ENCODE peak calls at places on chromosomes 13 and 19, in seven cellular contexts. Z is A549, S is ovary, D is tibial nerve, H is stomach, W is H1, X is suprapubic skin. I is an unnamed sample.
A peak's percentile ranks its signal among the peaks of the same experiment; 100 is the strongest.

GRCh38 chr19:3387645-3388589 is 21.5 kb downstream of the NFIC start:
- DNase-seq in H (peak; percentile 93), X (peak; percentile 89), W (no peak), D (peak; percentile 68), Z (peak; percentile 68), S (peak; percentile 86), I (peak; percentile 91)

GRCh38 chr19:2235396-2236284 is 489 bp downstream of the PLEKHJ1 start:
- DNase-seq in S (peak; percentile 57), D (no peak), W (no peak), H (peak; percentile 79), X (no peak), Z (no peak), I (no peak)

GRCh38 chr13:40572961-40573360 is 93.5 kb downstream of the FOXO1 start:
- DNase-seq in W (no peak), H (no peak), S (no peak), Z (no peak), D (no peak), X (no peak), I (no peak)

GRCh38 chr19:32357720-32358119 is 12.3 kb downstream of the ZNF507 start:
- DNase-seq in W (no peak), X (no peak), D (no peak), Z (peak; percentile 46), S (no peak), H (no peak), I (no peak)

GRCh38 chr19:54317108-54317964 is 4.4 kb upstream of the LILRA5 start:
- DNase-seq in X (no peak), W (no peak), H (no peak), Z (no peak), S (no peak), D (no peak), I (no peak)

GRCh38 chr13:36275190-36276002 is 22.2 kb downstream of the CCDC169 start:
- DNase-seq in X (no peak), H (no peak), S (no peak), D (no peak), W (no peak), Z (peak; percentile 46), I (no peak)

GRCh38 chr13:27926644-27927434 is 7.0 kb downstream of the PDX1 start:
- DNase-seq in D (no peak), Z (no peak), H (no peak), X (no peak), S (no peak), W (no peak), I (peak; percentile 40)

GRCh38 chr13:27405521-27406134 is 18.8 kb upstream of the GTF3A start:
- DNase-seq in S (no peak), D (no peak), H (no peak), X (no peak), Z (no peak), W (no peak), I (no peak)

GRCh38 chr13:113813070-113813748 is 50.7 kb downstream of the GAS6 start:
- DNase-seq in X (no peak), Z (no peak), H (no peak), D (no peak), W (no peak), S (no peak), I (peak; percentile 56)

GRCh38 chr13:114258589-114258988 is 22.8 kb upstream of the UPF3A start:
- DNase-seq in X (no peak), S (no peak), W (no peak), H (peak; percentile 42), D (no peak), Z (no peak), I (no peak)

GRCh38 chr13:34294483-34295129 is 476.7 kb downstream of the RFC3 start:
- DNase-seq in W (no peak), Z (peak; percentile 9), S (peak; percentile 13), D (no peak), X (no peak), H (no peak), I (no peak)

GRCh38 chr19:46608178-46608577 is 7.0 kb downstream of the CALM3 start:
- DNase-seq in H (no peak), Z (no peak), S (peak; percentile 22), W (no peak), X (no peak), D (peak; percentile 3), I (no peak)

GRCh38 chr13:80010846-80011245 is 330.1 kb downstream of the SPRY2 start:
- DNase-seq in H (no peak), Z (no peak), W (no peak), D (no peak), X (no peak), S (no peak), I (no peak)

GRCh38 chr13:27861165-27861564 is 58.6 kb upstream of the PDX1 start:
- DNase-seq in Z (no peak), D (no peak), W (no peak), X (no peak), S (no peak), H (no peak), I (no peak)

GRCh38 chr13:64332048-64332447 is 2898.1 kb downstream of the PCDH9 start:
- DNase-seq in X (no peak), Z (no peak), S (no peak), H (no peak), W (no peak), D (no peak), I (no peak)

GRCh38 chr19:58543826-58544590 is at the start of gene TRIM28:
- DNase-seq in H (peak; percentile 99), Z (peak; percentile 100), D (peak; percentile 95), S (peak; percentile 100), W (peak; percentile 91), X (peak; percentile 99), I (peak; percentile 100)

GRCh38 chr19:19113040-19113541 is 25.2 kb downstream of the TMEM161A start:
- DNase-seq in H (no peak), Z (peak; percentile 16), X (no peak), W (no peak), D (no peak), S (no peak), I (no peak)

GRCh38 chr13:30734434-30734833 is 909 bp upstream of the ALOX5AP start:
- DNase-seq in X (no peak), Z (no peak), W (peak; percentile 2), H (no peak), S (no peak), D (no peak), I (no peak)

GRCh38 chr19:30326076-30326710 is 46.0 kb upstream of the ZNF536 start:
- DNase-seq in H (no peak), S (no peak), Z (no peak), D (no peak), X (peak; percentile 34), W (no peak), I (no peak)

DNA sequence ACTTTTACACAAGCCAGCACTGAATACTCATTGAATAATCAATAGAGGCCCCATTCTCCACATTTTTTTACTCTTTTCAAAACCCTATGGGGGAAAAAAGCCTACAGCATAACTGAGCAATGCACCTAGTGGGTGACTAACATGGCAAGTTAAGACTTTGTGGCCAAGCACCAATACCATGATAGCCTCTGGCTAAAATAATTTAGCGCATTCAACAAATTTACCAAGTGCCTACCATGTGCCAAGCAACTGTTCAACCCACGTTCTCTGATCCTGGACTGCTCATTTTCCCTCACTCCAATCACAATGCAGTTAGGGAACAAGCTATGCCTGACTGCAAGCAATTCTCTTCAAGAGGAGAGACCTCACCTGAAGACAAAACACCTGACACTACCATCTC is 3.0 kb downstream of the ANKRD10 start:
- DNase-seq in D (no peak), X (no peak), W (no peak), Z (no peak), H (no peak), S (no peak), I (no peak)
- H3K4me3 ChIP-seq in D (no peak overlapping the region), X (peak overlapping the region; percentile 77), W (peak overlapping the region; percentile 100), Z (no peak overlapping the region), H (no peak overlapping the region), S (no peak overlapping the region), I (no peak overlapping the region)

GRCh38 chr19:9584073-9584833 is at the start of gene ZNF121:
- DNase-seq in Z (peak; percentile 83), W (peak; percentile 56), X (peak; percentile 90), S (peak; percentile 88), H (peak; percentile 85), D (peak; percentile 64), I (peak; percentile 79)
- TF ChIP-seq EP300 in Z (no peak), W (no peak), X (no peak), S (no peak), H (peak; percentile 24), D (peak; percentile 88), I (no peak)

DNA sequence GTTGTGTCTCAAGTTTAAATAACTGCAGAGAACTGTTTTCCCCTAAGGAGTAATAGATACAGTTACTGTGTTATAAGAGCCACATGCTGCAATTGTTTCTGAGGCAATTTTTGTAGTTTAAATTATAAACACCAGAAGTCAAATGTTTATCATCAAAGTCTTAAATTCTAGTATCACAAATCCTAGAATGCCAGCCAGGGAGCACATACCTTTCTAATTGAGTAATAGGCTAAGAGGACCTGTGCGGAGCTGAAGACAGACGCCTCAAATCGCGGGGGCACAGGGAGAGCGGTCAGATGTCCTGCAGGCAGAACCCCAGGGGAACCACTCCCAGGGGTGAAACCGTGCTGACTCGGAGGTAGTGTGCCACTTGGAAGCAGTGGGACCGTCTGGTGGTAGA is 65.2 kb upstream of the TNFRSF19 start:
- DNase-seq in S (no peak), D (no peak), H (no peak), X (no peak), Z (no peak), W (no peak), I (no peak)
- TF ChIP-seq POLR2A in S (no peak), D (no peak), H (no peak), X (no peak), Z (no peak), W (no peak), I (no peak)

GRCh38 chr19:7533281-7533819 is 2.2 kb upstream of the PNPLA6 start:
- DNase-seq in H (peak; percentile 61), D (peak; percentile 38), Z (peak; percentile 66), S (peak; percentile 84), W (no peak), X (no peak), I (peak; percentile 91)

GRCh38 chr19:7535035-7535992 is at the start of gene PNPLA6:
- DNase-seq in H (peak; percentile 97), W (peak; percentile 71), S (peak; percentile 98), X (peak; percentile 97), D (peak; percentile 90), Z (peak; percentile 92), I (peak; percentile 95)

GRCh38 chr19:7535993-7536685 is 622 bp downstream of the PNPLA6 start:
- DNase-seq in W (no peak), H (no peak), S (no peak), D (no peak), Z (no peak), X (no peak), I (no peak)

GRCh38 chr19:7534531-7534980 is 961 bp upstream of the PNPLA6 start:
- DNase-seq in H (peak; percentile 40), S (peak; percentile 60), Z (peak; percentile 78), W (peak; percentile 47), D (no peak), X (no peak), I (peak; percentile 72)

DNA sequence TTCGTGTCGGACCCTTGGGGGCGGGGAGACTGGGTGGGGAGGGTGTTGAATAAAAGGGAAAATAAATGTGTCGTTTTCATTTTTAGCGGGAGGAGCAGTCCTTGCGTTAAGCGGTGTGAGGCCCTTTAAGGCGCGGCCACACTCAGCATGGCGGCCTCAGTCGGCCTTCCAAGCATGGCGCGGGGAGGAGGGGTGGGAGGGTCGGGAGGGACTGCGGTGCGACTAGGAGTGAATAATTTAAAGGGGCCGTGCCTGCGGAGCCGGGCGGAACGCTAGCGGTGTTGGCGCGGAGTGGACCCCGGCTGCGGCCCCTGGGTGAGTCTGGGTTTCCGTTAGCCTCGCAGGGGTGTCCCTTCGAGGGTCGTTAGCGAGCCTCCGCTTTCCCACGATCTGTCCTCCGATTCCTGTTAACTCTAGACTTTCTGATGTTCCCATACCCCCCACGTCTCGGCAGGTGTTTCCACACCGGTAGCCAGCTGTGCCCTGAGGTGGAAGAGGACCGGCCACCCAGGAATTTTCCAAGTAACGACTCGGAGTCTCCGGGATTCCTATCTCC is 1.5 kb upstream of the PNPLA6 start:
- DNase-seq in X (peak; percentile 88), Z (peak; percentile 88), W (peak; percentile 56), S (peak; percentile 87), H (peak; percentile 88), D (peak; percentile 74), I (peak; percentile 96)
- H3K4me3 ChIP-seq in X (peak overlapping the region; percentile 80), Z (peak overlapping the region; percentile 89), W (peak overlapping the region; percentile 90), S (peak overlapping the region; percentile 54), H (peak overlapping the region; percentile 81), D (peak overlapping the region; percentile 92), I (peak overlapping the region; percentile 94)

I was measured in upper lobe of left lung.